ENCODE peak calls at places on chromosomes 4 and X, in ten cellular contexts. A is CD4-positive, alpha-beta T cell; O is activated naive CD8-positive, alpha-beta T cell treated with anti-CD3 and anti-CD28 coated beads, Interleukin-2, amount 50 U/mL, for 24 hours; V is T-helper 17 cell; M is HT1080; N is H54; K is HT-29; H is stimulated activated CD8-positive, alpha-beta memory T cell treated with anti-CD3 and anti-CD28 coated beads, Interleukin-15, amount 100 ng/mL, for 24 hours; E is EL; X is MCF 10A. Z is an unnamed sample.

GRCh38 chr4:41006141-41006540 is 208.2 kb downstream of the APBB2 start:
- DNase-seq in V (no peak), E (peak; percentile 55), K (no peak), M (no peak), N (no peak), X (no peak), A (no peak), H (no peak), O (no peak), Z (no peak)

GRCh38 chr4:6674500-6675149 is 19.1 kb upstream of the S100P start:
- DNase-seq in V (peak; percentile 51), N (no peak), O (peak; percentile 54), E (peak; percentile 23), X (peak; percentile 71), K (peak; percentile 81), A (peak; percentile 70), M (peak; percentile 54), H (no peak), Z (peak; percentile 46)

GRCh38 chrX:107978707-107979307 is 3.4 kb downstream of the TEX13B start:
- DNase-seq in N (no peak), A (no peak), M (peak; percentile 3), H (no peak), V (no peak), O (no peak), E (peak; percentile 13), X (peak; percentile 59), K (peak; percentile 59), Z (peak; percentile 15)

GRCh38 chr4:40306991-40307390 is 28.1 kb upstream of the CHRNA9 start:
- DNase-seq in H (no peak), O (no peak), A (no peak), E (no peak), N (no peak), M (no peak), X (no peak), V (no peak), K (no peak), Z (no peak)

GRCh38 chr4:23654791-23655190 is 235.1 kb downstream of the PPARGC1A start:
- DNase-seq in M (peak; percentile 48), N (no peak), H (no peak), K (no peak), X (peak; percentile 25), E (peak; percentile 13), A (no peak), V (no peak), O (no peak), Z (no peak)

GRCh38 chr4:86334020-86334750 is 25.7 kb downstream of the MAPK10 start:
- DNase-seq in M (no peak), V (no peak), X (no peak), O (no peak), H (no peak), A (no peak), K (no peak), N (no peak), E (no peak), Z (no peak)

GRCh38 chr4:136713140-136713539 is 819.2 kb downstream of the PCDH18 start:
- DNase-seq in M (peak; percentile 44), K (no peak), V (no peak), H (no peak), N (peak; percentile 6), X (peak; percentile 41), A (no peak), O (no peak), E (peak; percentile 40), Z (no peak)

GRCh38 chr4:56215901-56216300 is 171.4 kb downstream of the AASDH start:
- DNase-seq in M (peak; percentile 79), K (peak; percentile 90), X (peak; percentile 73), A (no peak), H (no peak), O (no peak), V (no peak), N (peak; percentile 64), E (peak; percentile 21), Z (peak; percentile 58)

GRCh38 chrX:63506320-63506719 is 155.2 kb upstream of the SPIN4 start:
- DNase-seq in H (no peak), K (peak; percentile 58), A (no peak), M (peak; percentile 13), E (peak; percentile 20), N (no peak), V (no peak), O (no peak), X (peak; percentile 44), Z (no peak)

GRCh38 chr4:5019796-5020195 is 538 bp upstream of the CYTL1 start:
- DNase-seq in E (no peak), K (no peak), H (no peak), X (no peak), O (no peak), M (no peak), N (no peak), A (no peak), V (no peak), Z (no peak)

GRCh38 chrX:10034740-10035260 is 67.6 kb downstream of the CLDN34 start:
- DNase-seq in E (no peak), O (no peak), V (no peak), H (no peak), M (no peak), N (no peak), A (no peak), K (no peak), X (no peak), Z (no peak)

GRCh38 chr4:25993564-25994185 is 79.7 kb downstream of the SMIM20 start:
- DNase-seq in E (peak; percentile 20), K (peak; percentile 14), O (peak; percentile 36), V (no peak), N (no peak), M (peak; percentile 17), A (no peak), H (no peak), X (peak; percentile 17), Z (peak; percentile 10)

GRCh38 chrX:115284877-115285276 is 4.6 kb upstream of the LUZP4 start:
- DNase-seq in X (no peak), M (no peak), V (no peak), E (no peak), O (no peak), A (no peak), K (no peak), H (no peak), N (no peak), Z (no peak)

GRCh38 chr4:102678107-102678506 is 82.7 kb downstream of the MANBA start:
- DNase-seq in N (no peak), H (no peak), M (no peak), X (no peak), E (no peak), V (no peak), K (no peak), O (no peak), A (no peak), Z (no peak)

GRCh38 chr4:85500110-85500867 is 25.3 kb downstream of the ARHGAP24 start:
- DNase-seq in N (no peak), H (no peak), V (no peak), M (no peak), X (peak; percentile 50), O (no peak), K (no peak), E (no peak), A (no peak), Z (no peak)

GRCh38 chrX:21711848-21712197 is 46.1 kb downstream of the SMPX start:
- DNase-seq in M (no peak), O (no peak), H (no peak), A (no peak), X (no peak), V (no peak), N (no peak), E (no peak), K (no peak), Z (no peak)

GRCh38 chr4:123709336-123709735 is 312.7 kb downstream of the SPRY1 start:
- DNase-seq in O (no peak), V (no peak), X (no peak), A (no peak), H (no peak), K (peak; percentile 3), M (peak; percentile 34), N (no peak), E (no peak), Z (no peak)

GRCh38 chr4:26256016-26256415 is 64.8 kb upstream of the RBPJ start:
- DNase-seq in X (peak; percentile 7), O (no peak), M (no peak), H (no peak), N (no peak), K (no peak), V (no peak), E (no peak), A (no peak), Z (no peak)

GRCh38 chr4:36676139-36677050 is 395.0 kb downstream of the DTHD1 start:
- DNase-seq in O (no peak), K (peak; percentile 1), X (peak; percentile 84), A (no peak), N (no peak), E (no peak), H (no peak), M (peak; percentile 39), V (no peak), Z (no peak)

GRCh38 chrX:136259543-136259942 is 8.3 kb upstream of the MAP7D3 start:
- DNase-seq in X (peak; percentile 51), V (no peak), E (peak; percentile 80), K (no peak), N (peak; percentile 6), M (peak; percentile 90), A (no peak), H (no peak), O (no peak), Z (no peak)

GRCh38 chr4:53346920-53347852 is 18.7 kb downstream of the SCFD2 start:
- DNase-seq in E (peak; percentile 88), V (no peak), K (no peak), H (no peak), X (peak; percentile 75), A (no peak), N (peak; percentile 15), O (no peak), M (peak; percentile 25), Z (no peak)

GRCh38 chr4:1243451-1244080 is 5.4 kb downstream of the CTBP1 start:
- DNase-seq in H (no peak), K (no peak), X (no peak), M (no peak), V (peak; percentile 8), N (no peak), A (no peak), E (no peak), O (no peak), Z (peak; percentile 14)

GRCh38 chr4:88655226-88655625 is 42.4 kb downstream of the NAP1L5 start:
- DNase-seq in H (no peak), E (no peak), N (no peak), K (no peak), X (no peak), A (no peak), V (no peak), M (no peak), O (no peak), Z (no peak)

GRCh38 chrX:39452404-39452803 is 645.4 kb downstream of the BCOR start:
- DNase-seq in A (no peak), K (no peak), X (no peak), V (no peak), E (no peak), H (no peak), O (no peak), M (no peak), N (no peak), Z (no peak)

GRCh38 chr4:26356067-26356466 is 35.3 kb downstream of the RBPJ start:
- DNase-seq in A (no peak), V (no peak), H (no peak), X (no peak), N (no peak), M (no peak), K (no peak), E (no peak), O (no peak), Z (no peak)

Z was measured in Calu3.